ENCODE peak calls at places on chromosomes 12 and 14, in ten cellular contexts. One of them, this sample, is unnamed.
A peak's percentile ranks its signal among the peaks of the same experiment; 100 is the strongest.

GRCh38 chr14:37133284-37133913 is 39.0 kb downstream of the SLC25A21 start:
- DNase-seq in HuH-7.5: no peak
- DNase-seq in A549: no peak
- DNase-seq in T-cell: no peak
- DNase-seq in astrocyte of the cerebellum: no peak
- DNase-seq in kidney glomerular epithelial cell: no peak
- DNase-seq in mesendoderm: no peak
- DNase-seq in heart right ventricle: no peak
- DNase-seq in RWPE1: no peak
- DNase-seq in occipital lobe: no peak
- DNase-seq in this sample: no peak

GRCh38 chr12:110073049-110073831 is 24.9 kb upstream of the C12orf76 start:
- DNase-seq in HuH-7.5: no peak
- DNase-seq in A549: no peak
- DNase-seq in T-cell: peak; percentile 18
- DNase-seq in astrocyte of the cerebellum: no peak
- DNase-seq in kidney glomerular epithelial cell: no peak
- DNase-seq in mesendoderm: no peak
- DNase-seq in heart right ventricle: peak; percentile 10
- DNase-seq in RWPE1: peak; percentile 8
- DNase-seq in occipital lobe: peak; percentile 89
- DNase-seq in this sample: no peak

GRCh38 chr12:28925726-28926376 is 223.2 kb upstream of the FAR2 start:
- DNase-seq in HuH-7.5: no peak
- DNase-seq in A549: no peak
- DNase-seq in T-cell: no peak
- DNase-seq in astrocyte of the cerebellum: no peak
- DNase-seq in kidney glomerular epithelial cell: no peak
- DNase-seq in mesendoderm: no peak
- DNase-seq in heart right ventricle: peak; percentile 20
- DNase-seq in RWPE1: no peak
- DNase-seq in occipital lobe: no peak
- DNase-seq in this sample: no peak

GRCh38 chr14:65495196-65495595 is 82.7 kb downstream of the FUT8 start:
- DNase-seq in HuH-7.5: no peak
- DNase-seq in A549: no peak
- DNase-seq in T-cell: no peak
- DNase-seq in astrocyte of the cerebellum: peak; percentile 23
- DNase-seq in kidney glomerular epithelial cell: no peak
- DNase-seq in mesendoderm: no peak
- DNase-seq in heart right ventricle: no peak
- DNase-seq in RWPE1: no peak
- DNase-seq in occipital lobe: no peak
- DNase-seq in this sample: no peak

GRCh38 chr12:38155526-38156496 is 160.8 kb upstream of the ALG10B start:
- DNase-seq in HuH-7.5: no peak
- DNase-seq in A549: no peak
- DNase-seq in T-cell: no peak
- DNase-seq in astrocyte of the cerebellum: no peak
- DNase-seq in kidney glomerular epithelial cell: no peak
- DNase-seq in mesendoderm: no peak
- DNase-seq in heart right ventricle: no peak
- DNase-seq in RWPE1: no peak
- DNase-seq in occipital lobe: no peak
- DNase-seq in this sample: no peak

GRCh38 chr12:121992059-121992879 is 29.4 kb upstream of the BCL7A start:
- DNase-seq in HuH-7.5: no peak
- DNase-seq in A549: peak; percentile 91
- DNase-seq in T-cell: peak; percentile 29
- DNase-seq in astrocyte of the cerebellum: peak; percentile 93
- DNase-seq in kidney glomerular epithelial cell: peak; percentile 97
- DNase-seq in mesendoderm: no peak
- DNase-seq in heart right ventricle: no peak
- DNase-seq in RWPE1: peak; percentile 96
- DNase-seq in occipital lobe: no peak
- DNase-seq in this sample: no peak

GRCh38 chr14:74348735-74349463 is 628 bp downstream of the VRTN start:
- DNase-seq in HuH-7.5: no peak
- DNase-seq in A549: no peak
- DNase-seq in T-cell: no peak
- DNase-seq in astrocyte of the cerebellum: no peak
- DNase-seq in kidney glomerular epithelial cell: no peak
- DNase-seq in mesendoderm: no peak
- DNase-seq in heart right ventricle: no peak
- DNase-seq in RWPE1: no peak
- DNase-seq in occipital lobe: no peak
- DNase-seq in this sample: peak; percentile 60

GRCh38 chr14:79417961-79418360 is 793.3 kb downstream of the DIO2 start:
- DNase-seq in HuH-7.5: no peak
- DNase-seq in A549: no peak
- DNase-seq in T-cell: no peak
- DNase-seq in astrocyte of the cerebellum: no peak
- DNase-seq in kidney glomerular epithelial cell: no peak
- DNase-seq in mesendoderm: no peak
- DNase-seq in heart right ventricle: no peak
- DNase-seq in RWPE1: no peak
- DNase-seq in occipital lobe: no peak
- DNase-seq in this sample: no peak

GRCh38 chr12:109330282-109330681 is 17.4 kb upstream of the MYO1H start:
- DNase-seq in HuH-7.5: no peak
- DNase-seq in A549: no peak
- DNase-seq in T-cell: no peak
- DNase-seq in astrocyte of the cerebellum: no peak
- DNase-seq in kidney glomerular epithelial cell: no peak
- DNase-seq in mesendoderm: no peak
- DNase-seq in heart right ventricle: no peak
- DNase-seq in RWPE1: no peak
- DNase-seq in occipital lobe: no peak
- DNase-seq in this sample: no peak

GRCh38 chr14:26415618-26416123 is 182.2 kb downstream of the NOVA1 start:
- DNase-seq in HuH-7.5: no peak
- DNase-seq in A549: no peak
- DNase-seq in T-cell: no peak
- DNase-seq in astrocyte of the cerebellum: peak; percentile 70
- DNase-seq in kidney glomerular epithelial cell: no peak
- DNase-seq in mesendoderm: no peak
- DNase-seq in heart right ventricle: no peak
- DNase-seq in RWPE1: no peak
- DNase-seq in occipital lobe: peak; percentile 9
- DNase-seq in this sample: no peak

GRCh38 chr12:113296557-113297213 is 38.2 kb downstream of the SLC8B1 start:
- DNase-seq in HuH-7.5: no peak
- DNase-seq in A549: no peak
- DNase-seq in T-cell: no peak
- DNase-seq in astrocyte of the cerebellum: no peak
- DNase-seq in kidney glomerular epithelial cell: no peak
- DNase-seq in mesendoderm: no peak
- DNase-seq in heart right ventricle: no peak
- DNase-seq in RWPE1: no peak
- DNase-seq in occipital lobe: no peak
- DNase-seq in this sample: no peak

GRCh38 chr12:111645433-111645832 is 40.3 kb downstream of the BRAP start:
- DNase-seq in HuH-7.5: no peak
- DNase-seq in A549: no peak
- DNase-seq in T-cell: no peak
- DNase-seq in astrocyte of the cerebellum: no peak
- DNase-seq in kidney glomerular epithelial cell: no peak
- DNase-seq in mesendoderm: peak; percentile 17
- DNase-seq in heart right ventricle: no peak
- DNase-seq in RWPE1: no peak
- DNase-seq in occipital lobe: no peak
- DNase-seq in this sample: no peak

GRCh38 chr14:65434216-65434850 is 21.8 kb downstream of the FUT8 start:
- DNase-seq in HuH-7.5: no peak
- DNase-seq in A549: no peak
- DNase-seq in T-cell: no peak
- DNase-seq in astrocyte of the cerebellum: no peak
- DNase-seq in kidney glomerular epithelial cell: no peak
- DNase-seq in mesendoderm: peak; percentile 90
- DNase-seq in heart right ventricle: no peak
- DNase-seq in RWPE1: no peak
- DNase-seq in occipital lobe: no peak
- DNase-seq in this sample: no peak

GRCh38 chr12:123986374-123986920 is 13.4 kb downstream of the ZNF664 start:
- DNase-seq in HuH-7.5: no peak
- DNase-seq in A549: no peak
- DNase-seq in T-cell: no peak
- DNase-seq in astrocyte of the cerebellum: no peak
- DNase-seq in kidney glomerular epithelial cell: no peak
- DNase-seq in mesendoderm: no peak
- DNase-seq in heart right ventricle: no peak
- DNase-seq in RWPE1: no peak
- DNase-seq in occipital lobe: no peak
- DNase-seq in this sample: no peak

GRCh38 chr12:113727651-113728061 is 238.5 kb downstream of the RBM19 start:
- DNase-seq in HuH-7.5: no peak
- DNase-seq in A549: peak; percentile 71
- DNase-seq in T-cell: no peak
- DNase-seq in astrocyte of the cerebellum: no peak
- DNase-seq in kidney glomerular epithelial cell: peak; percentile 3
- DNase-seq in mesendoderm: peak; percentile 93
- DNase-seq in heart right ventricle: no peak
- DNase-seq in RWPE1: no peak
- DNase-seq in occipital lobe: no peak
- DNase-seq in this sample: peak; percentile 49

GRCh38 chr12:47773062-47773857 is at the start of gene SLC48A1:
- DNase-seq in HuH-7.5: peak; percentile 94
- DNase-seq in A549: peak; percentile 92
- DNase-seq in T-cell: peak; percentile 76
- DNase-seq in astrocyte of the cerebellum: no peak
- DNase-seq in kidney glomerular epithelial cell: no peak
- DNase-seq in mesendoderm: peak; percentile 78
- DNase-seq in heart right ventricle: peak; percentile 60
- DNase-seq in RWPE1: peak; percentile 87
- DNase-seq in occipital lobe: peak; percentile 70
- DNase-seq in this sample: peak; percentile 47

GRCh38 chr12:106994579-106995220 is 7.8 kb upstream of the MTERF2 start:
- DNase-seq in HuH-7.5: no peak
- DNase-seq in A549: no peak
- DNase-seq in T-cell: no peak
- DNase-seq in astrocyte of the cerebellum: no peak
- DNase-seq in kidney glomerular epithelial cell: peak; percentile 43
- DNase-seq in mesendoderm: no peak
- DNase-seq in heart right ventricle: no peak
- DNase-seq in RWPE1: no peak
- DNase-seq in occipital lobe: no peak
- DNase-seq in this sample: no peak

GRCh38 chr14:99296517-99296916 is 24.5 kb upstream of the BCL11B start:
- DNase-seq in HuH-7.5: no peak
- DNase-seq in A549: no peak
- DNase-seq in T-cell: no peak
- DNase-seq in astrocyte of the cerebellum: no peak
- DNase-seq in kidney glomerular epithelial cell: no peak
- DNase-seq in mesendoderm: peak; percentile 23
- DNase-seq in heart right ventricle: no peak
- DNase-seq in RWPE1: no peak
- DNase-seq in occipital lobe: no peak
- DNase-seq in this sample: no peak

GRCh38 chr14:59600211-59600945 is 23.8 kb upstream of the CCDC175 start:
- DNase-seq in HuH-7.5: no peak
- DNase-seq in A549: no peak
- DNase-seq in T-cell: no peak
- DNase-seq in astrocyte of the cerebellum: no peak
- DNase-seq in kidney glomerular epithelial cell: no peak
- DNase-seq in mesendoderm: no peak
- DNase-seq in heart right ventricle: no peak
- DNase-seq in RWPE1: no peak
- DNase-seq in occipital lobe: no peak
- DNase-seq in this sample: no peak

GRCh38 chr12:47223848-47224213 is 144.1 kb upstream of the AMIGO2 start:
- DNase-seq in HuH-7.5: no peak
- DNase-seq in A549: no peak
- DNase-seq in T-cell: no peak
- DNase-seq in astrocyte of the cerebellum: no peak
- DNase-seq in kidney glomerular epithelial cell: no peak
- DNase-seq in mesendoderm: no peak
- DNase-seq in heart right ventricle: no peak
- DNase-seq in RWPE1: no peak
- DNase-seq in occipital lobe: no peak
- DNase-seq in this sample: no peak

GRCh38 chr14:100670017-100670974 is 56.4 kb upstream of the DLK1 start:
- DNase-seq in HuH-7.5: no peak
- DNase-seq in A549: no peak
- DNase-seq in T-cell: no peak
- DNase-seq in astrocyte of the cerebellum: no peak
- DNase-seq in kidney glomerular epithelial cell: no peak
- DNase-seq in mesendoderm: no peak
- DNase-seq in heart right ventricle: no peak
- DNase-seq in RWPE1: no peak
- DNase-seq in occipital lobe: no peak
- DNase-seq in this sample: no peak

GRCh38 chr14:89276424-89276975 is 140.5 kb downstream of the FOXN3 start:
- DNase-seq in HuH-7.5: no peak
- DNase-seq in A549: no peak
- DNase-seq in T-cell: peak; percentile 25
- DNase-seq in astrocyte of the cerebellum: peak; percentile 34
- DNase-seq in kidney glomerular epithelial cell: no peak
- DNase-seq in mesendoderm: no peak
- DNase-seq in heart right ventricle: no peak
- DNase-seq in RWPE1: no peak
- DNase-seq in occipital lobe: no peak
- DNase-seq in this sample: no peak

GRCh38 chr14:103066399-103066798 is 9.1 kb upstream of the CDC42BPB start:
- DNase-seq in HuH-7.5: no peak
- DNase-seq in A549: no peak
- DNase-seq in T-cell: no peak
- DNase-seq in astrocyte of the cerebellum: no peak
- DNase-seq in kidney glomerular epithelial cell: no peak
- DNase-seq in mesendoderm: no peak
- DNase-seq in heart right ventricle: peak; percentile 78
- DNase-seq in RWPE1: no peak
- DNase-seq in occipital lobe: no peak
- DNase-seq in this sample: no peak

GRCh38 chr14:49988080-49988990 is 95.5 kb downstream of the ARF6 start:
- DNase-seq in HuH-7.5: no peak
- DNase-seq in A549: no peak
- DNase-seq in T-cell: no peak
- DNase-seq in astrocyte of the cerebellum: no peak
- DNase-seq in kidney glomerular epithelial cell: no peak
- DNase-seq in mesendoderm: no peak
- DNase-seq in heart right ventricle: no peak
- DNase-seq in RWPE1: no peak
- DNase-seq in occipital lobe: no peak
- DNase-seq in this sample: no peak

GRCh38 chr12:111444706-111445310 is 39.1 kb downstream of the SH2B3 start:
- DNase-seq in HuH-7.5: no peak
- DNase-seq in A549: no peak
- DNase-seq in T-cell: peak; percentile 84
- DNase-seq in astrocyte of the cerebellum: no peak
- DNase-seq in kidney glomerular epithelial cell: no peak
- DNase-seq in mesendoderm: peak; percentile 62
- DNase-seq in heart right ventricle: peak; percentile 80
- DNase-seq in RWPE1: no peak
- DNase-seq in occipital lobe: peak; percentile 35
- DNase-seq in this sample: peak; percentile 83

GRCh38 chr12:54229624-54230212 is 40.9 kb upstream of the SMUG1 start:
- DNase-seq in HuH-7.5: no peak
- DNase-seq in A549: peak; percentile 66
- DNase-seq in T-cell: no peak
- DNase-seq in astrocyte of the cerebellum: peak; percentile 86
- DNase-seq in kidney glomerular epithelial cell: peak; percentile 97
- DNase-seq in mesendoderm: peak; percentile 33
- DNase-seq in heart right ventricle: no peak
- DNase-seq in RWPE1: peak; percentile 93
- DNase-seq in occipital lobe: no peak
- DNase-seq in this sample: no peak

GRCh38 chr12:111434680-111435338 is 29.1 kb downstream of the SH2B3 start:
- DNase-seq in HuH-7.5: no peak
- DNase-seq in A549: no peak
- DNase-seq in T-cell: peak; percentile 87
- DNase-seq in astrocyte of the cerebellum: no peak
- DNase-seq in kidney glomerular epithelial cell: peak; percentile 24
- DNase-seq in mesendoderm: no peak
- DNase-seq in heart right ventricle: peak; percentile 76
- DNase-seq in RWPE1: no peak
- DNase-seq in occipital lobe: no peak
- DNase-seq in this sample: no peak

GRCh38 chr12:4190376-4191063 is 83.0 kb upstream of the CCND2 start:
- DNase-seq in HuH-7.5: no peak
- DNase-seq in A549: no peak
- DNase-seq in T-cell: no peak
- DNase-seq in astrocyte of the cerebellum: no peak
- DNase-seq in kidney glomerular epithelial cell: no peak
- DNase-seq in mesendoderm: peak; percentile 42
- DNase-seq in heart right ventricle: no peak
- DNase-seq in RWPE1: no peak
- DNase-seq in occipital lobe: no peak
- DNase-seq in this sample: no peak